ENCODE peak calls at places on chromosomes 7 and 10, in seven cellular contexts. One of them, this sample, is unnamed.

GRCh38 chr10:43055991-43056567 is 20.8 kb upstream of the RET start:
- DNase-seq in RWPE1: no peak
- DNase-seq in cardiac fibroblast: no peak
- DNase-seq in cardiac muscle cell: no peak
- DNase-seq in HFF-Myc: no peak
- DNase-seq in heart left ventricle: peak
- DNase-seq in WTC11: peak
- DNase-seq in this sample: peak

GRCh38 chr10:103724771-103725170 is 130.6 kb downstream of the SH3PXD2A start:
- DNase-seq in RWPE1: no peak
- DNase-seq in HFF-Myc: no peak
- DNase-seq in heart left ventricle: no peak
- DNase-seq in WTC11: no peak
- DNase-seq in cardiac fibroblast: no peak
- DNase-seq in cardiac muscle cell: no peak
- DNase-seq in this sample: no peak

GRCh38 chr10:72038458-72039001 is 49.8 kb downstream of the SPOCK2 start:
- DNase-seq in WTC11: no peak
- DNase-seq in RWPE1: no peak
- DNase-seq in heart left ventricle: no peak
- DNase-seq in cardiac fibroblast: peak
- DNase-seq in cardiac muscle cell: no peak
- DNase-seq in HFF-Myc: no peak
- DNase-seq in this sample: no peak

GRCh38 chr10:74929197-74929596 is 102.8 kb downstream of the KAT6B start:
- DNase-seq in RWPE1: no peak
- DNase-seq in heart left ventricle: no peak
- DNase-seq in WTC11: no peak
- DNase-seq in cardiac fibroblast: peak
- DNase-seq in HFF-Myc: no peak
- DNase-seq in cardiac muscle cell: no peak
- DNase-seq in this sample: no peak

GRCh38 chr10:133276100-133276434 is 601 bp downstream of the ADAM8 start:
- DNase-seq in cardiac fibroblast: no peak
- DNase-seq in heart left ventricle: no peak
- DNase-seq in HFF-Myc: no peak
- DNase-seq in WTC11: no peak
- DNase-seq in cardiac muscle cell: no peak
- DNase-seq in RWPE1: no peak
- DNase-seq in this sample: no peak

GRCh38 chr10:15789793-15790525 is 70.2 kb upstream of the ITGA8 start:
- DNase-seq in HFF-Myc: peak
- DNase-seq in RWPE1: no peak
- DNase-seq in WTC11: no peak
- DNase-seq in cardiac fibroblast: peak
- DNase-seq in cardiac muscle cell: no peak
- DNase-seq in heart left ventricle: no peak
- DNase-seq in this sample: no peak

GRCh38 chr10:91201213-91201996 is 19.1 kb upstream of the PCGF5 start:
- DNase-seq in RWPE1: no peak
- DNase-seq in HFF-Myc: no peak
- DNase-seq in cardiac fibroblast: peak
- DNase-seq in heart left ventricle: no peak
- DNase-seq in cardiac muscle cell: no peak
- DNase-seq in WTC11: no peak
- DNase-seq in this sample: no peak

GRCh38 chr7:138223402-138223872 is 147.2 kb downstream of the AKR1D1 start:
- DNase-seq in HFF-Myc: no peak
- DNase-seq in heart left ventricle: no peak
- DNase-seq in cardiac fibroblast: no peak
- DNase-seq in RWPE1: no peak
- DNase-seq in WTC11: no peak
- DNase-seq in cardiac muscle cell: no peak
- DNase-seq in this sample: no peak

GRCh38 chr10:89389254-89389653 is 3.2 kb upstream of the IFIT1 start:
- DNase-seq in heart left ventricle: no peak
- DNase-seq in HFF-Myc: no peak
- DNase-seq in RWPE1: peak
- DNase-seq in cardiac muscle cell: no peak
- DNase-seq in cardiac fibroblast: peak
- DNase-seq in WTC11: no peak
- DNase-seq in this sample: no peak

GRCh38 chr7:134757938-134758337 is 21.5 kb upstream of the CALD1 start:
- DNase-seq in cardiac muscle cell: no peak
- DNase-seq in WTC11: no peak
- DNase-seq in HFF-Myc: no peak
- DNase-seq in heart left ventricle: no peak
- DNase-seq in RWPE1: no peak
- DNase-seq in cardiac fibroblast: peak
- DNase-seq in this sample: no peak

GRCh38 chr7:75563171-75563570 is 71.1 kb downstream of the SPDYE5 start:
- DNase-seq in WTC11: no peak
- DNase-seq in HFF-Myc: no peak
- DNase-seq in cardiac muscle cell: no peak
- DNase-seq in heart left ventricle: no peak
- DNase-seq in cardiac fibroblast: no peak
- DNase-seq in RWPE1: no peak
- DNase-seq in this sample: no peak

GRCh38 chr7:41977165-41977651 is 259.8 kb downstream of the GLI3 start:
- DNase-seq in cardiac fibroblast: peak
- DNase-seq in RWPE1: peak
- DNase-seq in cardiac muscle cell: peak
- DNase-seq in heart left ventricle: no peak
- DNase-seq in HFF-Myc: no peak
- DNase-seq in WTC11: no peak
- DNase-seq in this sample: no peak

GRCh38 chr7:2288503-2288902 is 25.7 kb downstream of the SNX8 start:
- DNase-seq in RWPE1: no peak
- DNase-seq in heart left ventricle: peak
- DNase-seq in WTC11: no peak
- DNase-seq in cardiac muscle cell: no peak
- DNase-seq in HFF-Myc: no peak
- DNase-seq in cardiac fibroblast: no peak
- DNase-seq in this sample: no peak

GRCh38 chr10:91366687-91367086 is 43.5 kb upstream of the HECTD2 start:
- DNase-seq in WTC11: no peak
- DNase-seq in HFF-Myc: no peak
- DNase-seq in cardiac fibroblast: no peak
- DNase-seq in cardiac muscle cell: no peak
- DNase-seq in heart left ventricle: no peak
- DNase-seq in RWPE1: peak
- DNase-seq in this sample: no peak

GRCh38 chr7:542935-543789 is 23.5 kb upstream of the PDGFA start:
- DNase-seq in HFF-Myc: no peak
- DNase-seq in cardiac muscle cell: peak
- DNase-seq in WTC11: no peak
- DNase-seq in cardiac fibroblast: peak
- DNase-seq in heart left ventricle: no peak
- DNase-seq in RWPE1: peak
- DNase-seq in this sample: no peak

GRCh38 chr7:141071260-141071854 is 2.5 kb upstream of the TMEM178B start:
- DNase-seq in heart left ventricle: peak
- DNase-seq in cardiac muscle cell: peak
- DNase-seq in RWPE1: peak
- DNase-seq in WTC11: peak
- DNase-seq in HFF-Myc: no peak
- DNase-seq in cardiac fibroblast: peak
- DNase-seq in this sample: no peak
- TF ChIP-seq CTCF in heart left ventricle: peak
- TF ChIP-seq CTCF in cardiac muscle cell: peak
- TF ChIP-seq CTCF in RWPE1: peak
- TF ChIP-seq CTCF in WTC11: peak
- TF ChIP-seq CTCF in HFF-Myc: no peak
- TF ChIP-seq CTCF in cardiac fibroblast: no peak
- TF ChIP-seq CTCF in this sample: no peak

GRCh38 chr7:106521115-106521514 is 139.8 kb downstream of the CCDC71L start:
- DNase-seq in heart left ventricle: no peak
- DNase-seq in WTC11: no peak
- DNase-seq in HFF-Myc: no peak
- DNase-seq in cardiac fibroblast: no peak
- DNase-seq in RWPE1: no peak
- DNase-seq in cardiac muscle cell: no peak
- DNase-seq in this sample: no peak
- TF ChIP-seq CTCF in heart left ventricle: no peak
- TF ChIP-seq CTCF in WTC11: no peak
- TF ChIP-seq CTCF in HFF-Myc: no peak
- TF ChIP-seq CTCF in cardiac fibroblast: no peak
- TF ChIP-seq CTCF in RWPE1: no peak
- TF ChIP-seq CTCF in cardiac muscle cell: no peak
- TF ChIP-seq CTCF in this sample: no peak

GRCh38 chr10:110360857-110361474 is 56.2 kb upstream of the SMNDC1 start:
- DNase-seq in cardiac fibroblast: peak
- DNase-seq in cardiac muscle cell: peak
- DNase-seq in RWPE1: no peak
- DNase-seq in WTC11: no peak
- DNase-seq in heart left ventricle: no peak
- DNase-seq in HFF-Myc: no peak
- DNase-seq in this sample: no peak

GRCh38 chr10:110357252-110357780 is 52.6 kb upstream of the SMNDC1 start:
- DNase-seq in HFF-Myc: peak
- DNase-seq in heart left ventricle: no peak
- DNase-seq in WTC11: no peak
- DNase-seq in RWPE1: peak
- DNase-seq in cardiac muscle cell: peak
- DNase-seq in cardiac fibroblast: peak
- DNase-seq in this sample: no peak

GRCh38 chr10:110357871-110358270 is 53.2 kb upstream of the SMNDC1 start:
- DNase-seq in heart left ventricle: no peak
- DNase-seq in cardiac muscle cell: no peak
- DNase-seq in HFF-Myc: no peak
- DNase-seq in WTC11: no peak
- DNase-seq in cardiac fibroblast: no peak
- DNase-seq in RWPE1: no peak
- DNase-seq in this sample: no peak

GRCh38 chr10:110358278-110358677 is 53.6 kb upstream of the SMNDC1 start:
- DNase-seq in HFF-Myc: no peak
- DNase-seq in cardiac muscle cell: no peak
- DNase-seq in RWPE1: no peak
- DNase-seq in heart left ventricle: no peak
- DNase-seq in WTC11: no peak
- DNase-seq in cardiac fibroblast: no peak
- DNase-seq in this sample: no peak

GRCh38 chr10:110358869-110359629 is 54.3 kb upstream of the SMNDC1 start:
- DNase-seq in RWPE1: peak
- DNase-seq in cardiac muscle cell: peak
- DNase-seq in cardiac fibroblast: peak
- DNase-seq in HFF-Myc: no peak
- DNase-seq in heart left ventricle: no peak
- DNase-seq in WTC11: peak
- DNase-seq in this sample: no peak
- TF ChIP-seq CTCF in RWPE1: peak
- TF ChIP-seq CTCF in cardiac muscle cell: no peak
- TF ChIP-seq CTCF in cardiac fibroblast: no peak
- TF ChIP-seq CTCF in HFF-Myc: no peak
- TF ChIP-seq CTCF in heart left ventricle: no peak
- TF ChIP-seq CTCF in WTC11: no peak
- TF ChIP-seq CTCF in this sample: no peak

GRCh38 chr7:130793855-130794618 is 60.0 kb upstream of the KLF14 start:
- DNase-seq in cardiac muscle cell: no peak
- DNase-seq in heart left ventricle: no peak
- DNase-seq in cardiac fibroblast: peak
- DNase-seq in HFF-Myc: no peak
- DNase-seq in RWPE1: peak
- DNase-seq in WTC11: no peak
- DNase-seq in this sample: no peak
- TF ChIP-seq CTCF in cardiac muscle cell: no peak
- TF ChIP-seq CTCF in heart left ventricle: no peak
- TF ChIP-seq CTCF in cardiac fibroblast: peak
- TF ChIP-seq CTCF in HFF-Myc: peak
- TF ChIP-seq CTCF in RWPE1: peak
- TF ChIP-seq CTCF in WTC11: no peak
- TF ChIP-seq CTCF in this sample: no peak

DNA sequence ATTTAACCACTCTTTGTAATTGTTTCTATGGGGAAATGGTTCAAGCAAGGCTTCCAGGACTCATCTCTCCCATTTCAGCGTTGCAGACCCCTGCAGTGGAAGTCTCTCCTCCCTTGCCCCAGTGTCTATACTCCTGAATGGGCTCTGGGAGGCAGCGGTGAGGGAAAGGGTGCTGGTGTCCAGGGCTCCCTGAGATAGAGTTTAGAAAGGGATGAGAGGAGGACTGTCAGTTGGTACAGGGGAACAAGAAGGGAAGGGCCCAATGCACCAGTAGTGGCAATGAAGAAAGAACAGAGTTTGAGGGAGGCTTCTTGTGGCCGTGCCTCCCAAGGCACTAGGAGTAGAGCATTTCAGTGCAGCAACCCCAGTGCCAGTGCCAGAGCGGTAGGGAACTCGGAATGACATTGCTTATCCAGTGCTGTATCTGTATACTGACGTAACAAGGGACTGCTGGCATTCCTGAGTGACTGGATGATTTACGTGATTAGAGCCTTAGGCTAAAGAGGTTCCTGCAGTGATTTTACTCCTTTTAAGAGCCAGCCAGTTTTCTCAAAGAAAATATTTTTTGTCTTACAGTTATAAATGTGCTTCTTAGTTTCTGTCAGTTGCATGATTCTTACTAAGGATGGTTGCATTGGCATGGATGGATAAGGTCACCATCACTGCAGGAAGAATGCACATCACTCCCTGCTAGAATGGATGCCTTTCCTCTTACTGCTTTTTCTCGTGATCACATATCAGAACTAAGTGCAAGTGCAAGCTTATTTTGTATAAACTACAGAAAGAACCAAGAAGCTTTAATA is 28.0 kb downstream of the PRPF18 start:
- DNase-seq in WTC11: peak
- DNase-seq in cardiac muscle cell: peak
- DNase-seq in heart left ventricle: no peak
- DNase-seq in HFF-Myc: peak
- DNase-seq in cardiac fibroblast: no peak
- DNase-seq in RWPE1: peak
- DNase-seq in this sample: no peak
- TF ChIP-seq CTCF in WTC11: no peak
- TF ChIP-seq CTCF in cardiac muscle cell: no peak
- TF ChIP-seq CTCF in heart left ventricle: no peak
- TF ChIP-seq CTCF in HFF-Myc: no peak
- TF ChIP-seq CTCF in cardiac fibroblast: no peak
- TF ChIP-seq CTCF in RWPE1: no peak
- TF ChIP-seq CTCF in this sample: no peak

DNA sequence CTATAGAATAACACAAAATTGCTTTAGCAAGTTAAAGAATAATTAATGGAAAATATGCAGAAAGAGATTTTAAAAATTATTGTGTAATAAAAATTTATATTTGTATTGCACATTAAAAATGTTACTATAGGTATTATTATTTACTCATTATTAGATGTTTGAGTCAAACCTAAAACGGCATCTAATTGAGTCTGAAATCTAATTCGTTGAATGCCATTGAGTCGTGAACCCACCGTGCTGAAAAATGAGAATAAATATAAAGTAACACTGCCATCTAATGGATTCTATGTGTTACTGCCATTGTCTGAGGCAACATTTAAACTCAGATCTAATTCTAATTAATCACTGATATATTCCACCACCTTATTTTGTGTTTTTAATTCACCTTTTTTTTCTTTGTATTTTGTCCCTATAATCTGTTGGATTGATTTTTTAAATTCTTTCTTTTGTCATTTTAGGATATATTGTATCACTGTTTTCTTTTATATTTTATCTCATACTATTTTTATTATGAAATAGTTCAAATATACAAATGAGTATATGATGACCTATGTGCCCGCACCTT is 62.2 kb downstream of the SAMD9 start:
- DNase-seq in WTC11: no peak
- DNase-seq in heart left ventricle: no peak
- DNase-seq in cardiac fibroblast: peak
- DNase-seq in cardiac muscle cell: peak
- DNase-seq in HFF-Myc: no peak
- DNase-seq in RWPE1: peak
- DNase-seq in this sample: no peak
- TF ChIP-seq CTCF in WTC11: peak
- TF ChIP-seq CTCF in heart left ventricle: peak
- TF ChIP-seq CTCF in cardiac fibroblast: peak
- TF ChIP-seq CTCF in cardiac muscle cell: peak
- TF ChIP-seq CTCF in HFF-Myc: peak
- TF ChIP-seq CTCF in RWPE1: peak
- TF ChIP-seq CTCF in this sample: peak

This sample was measured in CD14-positive monocyte.